ENCODE peak calls at places on chromosomes 3 and 15, in four cellular contexts. Z is neural progenitor cell, K is cardiac muscle cell, P is pulmonary artery endothelial cell. L is an unnamed sample.

GRCh38 chr3:52108302-52109232 is 45.7 kb downstream of the POC1A start:
- DNase-seq in Z (no peak), K (peak), P (no peak), L (peak)

GRCh38 chr3:19254189-19254588 is 105.9 kb downstream of the KCNH8 start:
- DNase-seq in Z (no peak), K (no peak), P (no peak), L (no peak)

GRCh38 chr3:125395091-125395490 is 20.0 kb upstream of the ZNF148 start:
- DNase-seq in Z (no peak), K (no peak), P (no peak), L (no peak)

GRCh38 chr15:50330921-50331320 is 24.1 kb downstream of the GABPB1 start:
- DNase-seq in Z (no peak), K (peak), P (no peak), L (no peak)

GRCh38 chr3:60957541-60957940 is 293.7 kb downstream of the FHIT start:
- DNase-seq in Z (no peak), K (no peak), P (no peak), L (no peak)

GRCh38 chr3:107598926-107599754 is 76.4 kb downstream of the BBX start:
- DNase-seq in Z (peak), K (peak), P (no peak), L (peak)

GRCh38 chr3:49805367-49805782 is 2.3 kb downstream of the INKA1 start:
- DNase-seq in Z (no peak), K (peak), P (peak), L (peak)

GRCh38 chr3:141078200-141078599 is 27.1 kb downstream of the SPSB4 start:
- DNase-seq in Z (no peak), K (no peak), P (no peak), L (no peak)

GRCh38 chr3:39135170-39135805 is 18.1 kb downstream of the CSRNP1 start:
- DNase-seq in Z (no peak), K (no peak), P (no peak), L (no peak)

GRCh38 chr15:74264081-74264501 is 28.0 kb downstream of the CCDC33 start:
- DNase-seq in Z (peak), K (no peak), P (no peak), L (no peak)

GRCh38 chr15:65902373-65902772 is 33.1 kb downstream of the RAB11A start:
- DNase-seq in Z (no peak), K (no peak), P (no peak), L (no peak)

GRCh38 chr3:23650371-23651140 is 155.2 kb upstream of the UBE2E1 start:
- DNase-seq in Z (no peak), K (peak), P (no peak), L (no peak)

GRCh38 chr15:60407406-60407805 is 9.6 kb upstream of the ANXA2 start:
- DNase-seq in Z (no peak), K (peak), P (no peak), L (no peak)

GRCh38 chr3:120418866-120419490 is 31.8 kb downstream of the FSTL1 start:
- DNase-seq in Z (peak), K (peak), P (no peak), L (peak)

GRCh38 chr15:25846377-25846776 is 16.8 kb downstream of the ATP10A start:
- DNase-seq in Z (no peak), K (no peak), P (no peak), L (no peak)

GRCh38 chr3:164467027-164467426 is 611.3 kb downstream of the SI start:
- DNase-seq in Z (no peak), K (no peak), P (no peak), L (no peak)

GRCh38 chr3:150454622-150455021 is 46.5 kb downstream of the TSC22D2 start:
- DNase-seq in Z (no peak), K (no peak), P (no peak), L (no peak)

GRCh38 chr15:48059786-48060185 is 61.0 kb upstream of the SLC24A5 start:
- DNase-seq in Z (no peak), K (peak), P (no peak), L (no peak)

GRCh38 chr3:16066975-16067374 is 107.5 kb upstream of the GALNT15 start:
- DNase-seq in Z (no peak), K (peak), P (no peak), L (no peak)

GRCh38 chr3:33355611-33356010 is 78.4 kb downstream of the FBXL2 start:
- DNase-seq in Z (no peak), K (peak), P (no peak), L (no peak)

GRCh38 chr3:138381413-138381901 is 33.1 kb downstream of the MRAS start:
- DNase-seq in Z (no peak), K (peak), P (no peak), L (no peak)

GRCh38 chr3:195237981-195238625 is 32.9 kb downstream of the XXYLT1 start:
- DNase-seq in Z (no peak), K (no peak), P (no peak), L (no peak)

GRCh38 chr3:134675726-134676252 is 25.0 kb upstream of the KY start:
- DNase-seq in Z (no peak), K (no peak), P (no peak), L (no peak)

GRCh38 chr3:2967851-2968250 is 142.3 kb downstream of the IL5RA start:
- DNase-seq in Z (no peak), K (no peak), P (no peak), L (peak)

GRCh38 chr3:121431717-121432517 is 113.9 kb downstream of the POLQ start:
- DNase-seq in Z (no peak), K (peak), P (peak), L (no peak)

GRCh38 chr3:98199020-98199419 is 32.5 kb downstream of the OR5H15 start:
- DNase-seq in Z (no peak), K (no peak), P (no peak), L (no peak)

GRCh38 chr15:60853077-60853476 is 374.1 kb upstream of the ICE2 start:
- DNase-seq in Z (no peak), K (no peak), P (no peak), L (no peak)

GRCh38 chr3:172546628-172547214 is 23.5 kb upstream of the TNFSF10 start:
- DNase-seq in Z (no peak), K (no peak), P (no peak), L (no peak)

GRCh38 chr3:88003115-88003755 is 55.6 kb downstream of the CGGBP1 start:
- DNase-seq in Z (peak), K (peak), P (peak), L (peak)

GRCh38 chr3:169363318-169363717 is 300.2 kb downstream of the MECOM start:
- DNase-seq in Z (no peak), K (no peak), P (no peak), L (no peak)

GRCh38 chr3:192467230-192468186 is 259.8 kb downstream of the FGF12 start:
- DNase-seq in Z (peak), K (peak), P (no peak), L (peak)

GRCh38 chr3:152460936-152461335 is 192.2 kb downstream of the MBNL1 start:
- DNase-seq in Z (peak), K (peak), P (peak), L (no peak)

GRCh38 chr3:49689046-49689886 is at the start of the genes MST1 and RNF123:
- DNase-seq in Z (peak), K (peak), P (peak), L (peak)

GRCh38 chr3:49533786-49534519 is 20.3 kb upstream of the BSN start:
- DNase-seq in Z (no peak), K (no peak), P (no peak), L (no peak)

GRCh38 chr15:84750583-84751092 is 2.2 kb downstream of the ZNF592 start:
- DNase-seq in Z (peak), K (no peak), P (no peak), L (no peak)

GRCh38 chr3:49199244-49199899 is 28.0 kb downstream of the KLHDC8B start:
- DNase-seq in Z (no peak), K (peak), P (peak), L (peak)

GRCh38 chr3:15347104-15347736 is 14.8 kb upstream of the SH3BP5 start:
- DNase-seq in Z (no peak), K (no peak), P (no peak), L (no peak)

GRCh38 chr3:106482436-106482835 is 613.6 kb upstream of the CBLB start:
- DNase-seq in Z (no peak), K (peak), P (no peak), L (no peak)

GRCh38 chr3:55488398-55489055 is 1.4 kb upstream of the WNT5A start:
- DNase-seq in Z (peak), K (peak), P (no peak), L (peak)